ENCODE peak calls at places on chromosomes 12 and 14, in five cellular contexts. One of them, this sample, is unnamed.
A peak's percentile ranks its signal among the peaks of the same experiment; 100 is the strongest.

GRCh38 chr12:6161124-6161882 is 36.8 kb upstream of the VWF start:
- DNase-seq in T-cell: no peak
- DNase-seq in activated naive CD8-positive, alpha-beta T cell treated with anti-CD3 and anti-CD28 coated beads for 36 hours: no peak
- DNase-seq in tibial artery: no peak
- DNase-seq in ecto neural progenitor cell: no peak
- DNase-seq in this sample: no peak

GRCh38 chr12:98291828-98292227 is 223.6 kb upstream of the TMPO start:
- DNase-seq in ecto neural progenitor cell: no peak
- DNase-seq in activated naive CD8-positive, alpha-beta T cell treated with anti-CD3 and anti-CD28 coated beads for 36 hours: no peak
- DNase-seq in T-cell: no peak
- DNase-seq in tibial artery: no peak
- DNase-seq in this sample: no peak

GRCh38 chr12:52633383-52633782 is 15.0 kb upstream of the KRT73 start:
- DNase-seq in activated naive CD8-positive, alpha-beta T cell treated with anti-CD3 and anti-CD28 coated beads for 36 hours: no peak
- DNase-seq in ecto neural progenitor cell: peak; percentile 43
- DNase-seq in T-cell: no peak
- DNase-seq in tibial artery: no peak
- DNase-seq in this sample: no peak

GRCh38 chr12:107320031-107320928 is 226.9 kb upstream of the CRY1 start:
- DNase-seq in activated naive CD8-positive, alpha-beta T cell treated with anti-CD3 and anti-CD28 coated beads for 36 hours: peak; percentile 90
- DNase-seq in T-cell: peak; percentile 58
- DNase-seq in ecto neural progenitor cell: peak; percentile 78
- DNase-seq in tibial artery: no peak
- DNase-seq in this sample: no peak

GRCh38 chr12:57821474-57822214 is 3.1 kb upstream of the AVIL start:
- DNase-seq in T-cell: no peak
- DNase-seq in tibial artery: no peak
- DNase-seq in ecto neural progenitor cell: no peak
- DNase-seq in activated naive CD8-positive, alpha-beta T cell treated with anti-CD3 and anti-CD28 coated beads for 36 hours: no peak
- DNase-seq in this sample: no peak

GRCh38 chr12:116398193-116398592 is 120.7 kb upstream of the MED13L start:
- DNase-seq in tibial artery: no peak
- DNase-seq in ecto neural progenitor cell: no peak
- DNase-seq in activated naive CD8-positive, alpha-beta T cell treated with anti-CD3 and anti-CD28 coated beads for 36 hours: no peak
- DNase-seq in T-cell: no peak
- DNase-seq in this sample: no peak

GRCh38 chr12:115322275-115322674 is 638.3 kb upstream of the TBX3 start:
- DNase-seq in ecto neural progenitor cell: no peak
- DNase-seq in tibial artery: no peak
- DNase-seq in activated naive CD8-positive, alpha-beta T cell treated with anti-CD3 and anti-CD28 coated beads for 36 hours: no peak
- DNase-seq in T-cell: no peak
- DNase-seq in this sample: no peak

GRCh38 chr14:103624860-103625259 is 4.2 kb upstream of the KLC1 start:
- DNase-seq in ecto neural progenitor cell: no peak
- DNase-seq in tibial artery: peak; percentile 84
- DNase-seq in T-cell: no peak
- DNase-seq in activated naive CD8-positive, alpha-beta T cell treated with anti-CD3 and anti-CD28 coated beads for 36 hours: peak; percentile 21
- DNase-seq in this sample: peak; percentile 72

GRCh38 chr14:20184181-20184580 is 6.5 kb upstream of the OR11G2 start:
- DNase-seq in T-cell: no peak
- DNase-seq in tibial artery: no peak
- DNase-seq in activated naive CD8-positive, alpha-beta T cell treated with anti-CD3 and anti-CD28 coated beads for 36 hours: no peak
- DNase-seq in ecto neural progenitor cell: no peak
- DNase-seq in this sample: no peak

GRCh38 chr12:57840701-57841100 is 5.8 kb downstream of the CTDSP2 start:
- DNase-seq in ecto neural progenitor cell: no peak
- DNase-seq in T-cell: no peak
- DNase-seq in activated naive CD8-positive, alpha-beta T cell treated with anti-CD3 and anti-CD28 coated beads for 36 hours: no peak
- DNase-seq in tibial artery: no peak
- DNase-seq in this sample: no peak

GRCh38 chr12:116028619-116029018 is 248.9 kb downstream of the MED13L start:
- DNase-seq in T-cell: no peak
- DNase-seq in tibial artery: no peak
- DNase-seq in ecto neural progenitor cell: no peak
- DNase-seq in activated naive CD8-positive, alpha-beta T cell treated with anti-CD3 and anti-CD28 coated beads for 36 hours: no peak
- DNase-seq in this sample: no peak

GRCh38 chr14:100988011-100988410 is 84.5 kb upstream of the RTL1 start:
- DNase-seq in tibial artery: no peak
- DNase-seq in ecto neural progenitor cell: no peak
- DNase-seq in T-cell: no peak
- DNase-seq in activated naive CD8-positive, alpha-beta T cell treated with anti-CD3 and anti-CD28 coated beads for 36 hours: no peak
- DNase-seq in this sample: no peak

GRCh38 chr14:106883218-106883692 is 1356.9 kb downstream of the TMEM121 start:
- DNase-seq in ecto neural progenitor cell: no peak
- DNase-seq in T-cell: no peak
- DNase-seq in tibial artery: no peak
- DNase-seq in activated naive CD8-positive, alpha-beta T cell treated with anti-CD3 and anti-CD28 coated beads for 36 hours: peak; percentile 71
- DNase-seq in this sample: no peak

GRCh38 chr12:110684322-110684836 is 4.5 kb downstream of the HVCN1 start:
- DNase-seq in tibial artery: no peak
- DNase-seq in ecto neural progenitor cell: no peak
- DNase-seq in T-cell: no peak
- DNase-seq in activated naive CD8-positive, alpha-beta T cell treated with anti-CD3 and anti-CD28 coated beads for 36 hours: no peak
- DNase-seq in this sample: no peak

GRCh38 chr12:55974308-55974724 is 438 bp downstream of the RAB5B start:
- DNase-seq in tibial artery: peak; percentile 38
- DNase-seq in T-cell: no peak
- DNase-seq in activated naive CD8-positive, alpha-beta T cell treated with anti-CD3 and anti-CD28 coated beads for 36 hours: peak; percentile 38
- DNase-seq in ecto neural progenitor cell: no peak
- DNase-seq in this sample: no peak

GRCh38 chr12:109934026-109934425 is 34.0 kb downstream of the TCHP start:
- DNase-seq in ecto neural progenitor cell: no peak
- DNase-seq in tibial artery: no peak
- DNase-seq in activated naive CD8-positive, alpha-beta T cell treated with anti-CD3 and anti-CD28 coated beads for 36 hours: no peak
- DNase-seq in T-cell: no peak
- DNase-seq in this sample: no peak

GRCh38 chr12:25241171-25242020 is 9.3 kb downstream of the KRAS start:
- DNase-seq in T-cell: no peak
- DNase-seq in activated naive CD8-positive, alpha-beta T cell treated with anti-CD3 and anti-CD28 coated beads for 36 hours: peak; percentile 21
- DNase-seq in ecto neural progenitor cell: no peak
- DNase-seq in tibial artery: no peak
- DNase-seq in this sample: peak; percentile 41

GRCh38 chr14:102545461-102546265 is 36.1 kb upstream of the ANKRD9 start:
- DNase-seq in tibial artery: no peak
- DNase-seq in activated naive CD8-positive, alpha-beta T cell treated with anti-CD3 and anti-CD28 coated beads for 36 hours: no peak
- DNase-seq in T-cell: no peak
- DNase-seq in ecto neural progenitor cell: peak; percentile 69
- DNase-seq in this sample: no peak

GRCh38 chr12:95574799-95575452 is 23.6 kb upstream of the USP44 start:
- DNase-seq in tibial artery: no peak
- DNase-seq in T-cell: no peak
- DNase-seq in ecto neural progenitor cell: no peak
- DNase-seq in activated naive CD8-positive, alpha-beta T cell treated with anti-CD3 and anti-CD28 coated beads for 36 hours: no peak
- DNase-seq in this sample: peak; percentile 32

GRCh38 chr12:63403256-63403655 is 252.3 kb upstream of the AVPR1A start:
- DNase-seq in tibial artery: no peak
- DNase-seq in activated naive CD8-positive, alpha-beta T cell treated with anti-CD3 and anti-CD28 coated beads for 36 hours: no peak
- DNase-seq in T-cell: no peak
- DNase-seq in ecto neural progenitor cell: no peak
- DNase-seq in this sample: no peak

GRCh38 chr14:100569734-100570251 is 17.4 kb downstream of the BEGAIN start:
- DNase-seq in T-cell: no peak
- DNase-seq in tibial artery: no peak
- DNase-seq in ecto neural progenitor cell: no peak
- DNase-seq in activated naive CD8-positive, alpha-beta T cell treated with anti-CD3 and anti-CD28 coated beads for 36 hours: no peak
- DNase-seq in this sample: no peak